ENCODE peak calls at places on chromosome 20, in seven cellular contexts. One of them, this sample, is unnamed.

GRCh38 chr20:57763235-57763595 is 53.4 kb upstream of the PMEPA1 start:
- DNase-seq in IMR-90: no peak
- DNase-seq in HepG2: no peak
- DNase-seq in H9: no peak
- DNase-seq in fibroblast of lung: no peak
- DNase-seq in MM.1S: no peak
- DNase-seq in neural progenitor cell: no peak
- DNase-seq in this sample: no peak

GRCh38 chr20:10094566-10095173 is 59.9 kb downstream of the ANKEF1 start:
- DNase-seq in IMR-90: no peak
- DNase-seq in HepG2: no peak
- DNase-seq in H9: no peak
- DNase-seq in fibroblast of lung: peak; percentile 45
- DNase-seq in MM.1S: no peak
- DNase-seq in neural progenitor cell: no peak
- DNase-seq in this sample: no peak

GRCh38 chr20:23114018-23114417 is 27.9 kb upstream of the CD93 start:
- DNase-seq in IMR-90: no peak
- DNase-seq in HepG2: no peak
- DNase-seq in H9: no peak
- DNase-seq in fibroblast of lung: no peak
- DNase-seq in MM.1S: no peak
- DNase-seq in neural progenitor cell: no peak
- DNase-seq in this sample: no peak

GRCh38 chr20:44594730-44595129 is 12.4 kb downstream of the PKIG start:
- DNase-seq in IMR-90: peak; percentile 96
- DNase-seq in HepG2: no peak
- DNase-seq in H9: no peak
- DNase-seq in fibroblast of lung: peak; percentile 53
- DNase-seq in MM.1S: no peak
- DNase-seq in neural progenitor cell: no peak
- DNase-seq in this sample: no peak

GRCh38 chr20:44109951-44110361 is 77.0 kb downstream of the JPH2 start:
- DNase-seq in IMR-90: no peak
- DNase-seq in HepG2: no peak
- DNase-seq in H9: peak; percentile 63
- DNase-seq in fibroblast of lung: no peak
- DNase-seq in MM.1S: no peak
- DNase-seq in neural progenitor cell: peak; percentile 21
- DNase-seq in this sample: no peak

GRCh38 chr20:46022411-46023147 is 6.4 kb upstream of the SLC12A5 start:
- DNase-seq in IMR-90: peak; percentile 9
- DNase-seq in HepG2: peak; percentile 52
- DNase-seq in H9: peak; percentile 78
- DNase-seq in fibroblast of lung: no peak
- DNase-seq in MM.1S: peak; percentile 49
- DNase-seq in neural progenitor cell: peak; percentile 86
- DNase-seq in this sample: peak; percentile 69

GRCh38 chr20:38633577-38634093 is 32.0 kb downstream of the ARHGAP40 start:
- DNase-seq in IMR-90: peak; percentile 20
- DNase-seq in HepG2: peak; percentile 71
- DNase-seq in H9: peak; percentile 88
- DNase-seq in fibroblast of lung: peak; percentile 28
- DNase-seq in MM.1S: peak; percentile 69
- DNase-seq in neural progenitor cell: peak; percentile 75
- DNase-seq in this sample: no peak

GRCh38 chr20:41358717-41359116 is 7.9 kb downstream of the EMILIN3 start:
- DNase-seq in IMR-90: no peak
- DNase-seq in HepG2: peak; percentile 58
- DNase-seq in H9: peak; percentile 24
- DNase-seq in fibroblast of lung: no peak
- DNase-seq in MM.1S: no peak
- DNase-seq in neural progenitor cell: no peak
- DNase-seq in this sample: no peak

GRCh38 chr20:59571591-59572314 is 32.6 kb upstream of the PHACTR3 start:
- DNase-seq in IMR-90: peak; percentile 38
- DNase-seq in HepG2: peak; percentile 51
- DNase-seq in H9: peak; percentile 81
- DNase-seq in fibroblast of lung: peak; percentile 51
- DNase-seq in MM.1S: peak; percentile 30
- DNase-seq in neural progenitor cell: peak; percentile 82
- DNase-seq in this sample: no peak

GRCh38 chr20:52540489-52540888 is 348.9 kb upstream of the ZFP64 start:
- DNase-seq in IMR-90: no peak
- DNase-seq in HepG2: no peak
- DNase-seq in H9: no peak
- DNase-seq in fibroblast of lung: no peak
- DNase-seq in MM.1S: no peak
- DNase-seq in neural progenitor cell: no peak
- DNase-seq in this sample: no peak

DNA sequence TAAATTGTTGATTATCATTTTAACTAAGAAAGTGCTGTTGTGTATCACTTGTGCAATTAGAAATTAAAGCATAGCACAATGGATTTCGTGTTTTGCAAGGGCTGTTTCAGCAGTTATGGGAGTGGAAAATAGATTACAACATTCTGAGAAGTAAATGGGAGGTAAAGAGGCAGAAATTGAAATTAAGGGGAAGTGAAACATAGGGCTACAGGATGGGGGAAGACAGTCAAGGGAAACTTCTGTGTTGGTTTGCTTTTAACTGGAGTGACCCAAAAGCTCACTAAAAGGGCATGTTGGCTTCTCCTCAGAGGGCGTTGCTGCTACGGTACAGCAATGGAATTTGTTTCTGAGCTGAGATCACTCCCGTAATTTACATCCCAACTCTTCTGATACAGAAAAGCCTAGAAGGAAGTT is 147.5 kb downstream of the BCAS1 start:
- DNase-seq in IMR-90: no peak
- DNase-seq in HepG2: no peak
- DNase-seq in H9: no peak
- DNase-seq in fibroblast of lung: no peak
- DNase-seq in MM.1S: no peak
- DNase-seq in neural progenitor cell: no peak
- DNase-seq in this sample: no peak
- H2AFZ ChIP-seq in IMR-90: no peak overlapping the region
- H2AFZ ChIP-seq in HepG2: peak overlapping the region; percentile 8
- H2AFZ ChIP-seq in H9: no peak overlapping the region
- H2AFZ ChIP-seq in fibroblast of lung: peak overlapping the region; percentile 77
- H2AFZ ChIP-seq in MM.1S: no peak overlapping the region
- H2AFZ ChIP-seq in neural progenitor cell: no peak overlapping the region
- H2AFZ ChIP-seq in this sample: peak overlapping the region; percentile 10

GRCh38 chr20:17427646-17428045 is 103.5 kb downstream of the BFSP1 start:
- DNase-seq in IMR-90: no peak
- DNase-seq in HepG2: no peak
- DNase-seq in H9: no peak
- DNase-seq in fibroblast of lung: no peak
- DNase-seq in MM.1S: no peak
- DNase-seq in neural progenitor cell: no peak
- DNase-seq in this sample: no peak

GRCh38 chr20:17437251-17437650 is 93.9 kb downstream of the BFSP1 start:
- DNase-seq in IMR-90: no peak
- DNase-seq in HepG2: no peak
- DNase-seq in H9: no peak
- DNase-seq in fibroblast of lung: no peak
- DNase-seq in MM.1S: no peak
- DNase-seq in neural progenitor cell: no peak
- DNase-seq in this sample: no peak

GRCh38 chr20:17430515-17430914 is 100.7 kb downstream of the BFSP1 start:
- DNase-seq in IMR-90: no peak
- DNase-seq in HepG2: no peak
- DNase-seq in H9: no peak
- DNase-seq in fibroblast of lung: no peak
- DNase-seq in MM.1S: no peak
- DNase-seq in neural progenitor cell: no peak
- DNase-seq in this sample: no peak

GRCh38 chr20:17436664-17437063 is 94.5 kb downstream of the BFSP1 start:
- DNase-seq in IMR-90: no peak
- DNase-seq in HepG2: no peak
- DNase-seq in H9: no peak
- DNase-seq in fibroblast of lung: no peak
- DNase-seq in MM.1S: no peak
- DNase-seq in neural progenitor cell: no peak
- DNase-seq in this sample: no peak

DNA sequence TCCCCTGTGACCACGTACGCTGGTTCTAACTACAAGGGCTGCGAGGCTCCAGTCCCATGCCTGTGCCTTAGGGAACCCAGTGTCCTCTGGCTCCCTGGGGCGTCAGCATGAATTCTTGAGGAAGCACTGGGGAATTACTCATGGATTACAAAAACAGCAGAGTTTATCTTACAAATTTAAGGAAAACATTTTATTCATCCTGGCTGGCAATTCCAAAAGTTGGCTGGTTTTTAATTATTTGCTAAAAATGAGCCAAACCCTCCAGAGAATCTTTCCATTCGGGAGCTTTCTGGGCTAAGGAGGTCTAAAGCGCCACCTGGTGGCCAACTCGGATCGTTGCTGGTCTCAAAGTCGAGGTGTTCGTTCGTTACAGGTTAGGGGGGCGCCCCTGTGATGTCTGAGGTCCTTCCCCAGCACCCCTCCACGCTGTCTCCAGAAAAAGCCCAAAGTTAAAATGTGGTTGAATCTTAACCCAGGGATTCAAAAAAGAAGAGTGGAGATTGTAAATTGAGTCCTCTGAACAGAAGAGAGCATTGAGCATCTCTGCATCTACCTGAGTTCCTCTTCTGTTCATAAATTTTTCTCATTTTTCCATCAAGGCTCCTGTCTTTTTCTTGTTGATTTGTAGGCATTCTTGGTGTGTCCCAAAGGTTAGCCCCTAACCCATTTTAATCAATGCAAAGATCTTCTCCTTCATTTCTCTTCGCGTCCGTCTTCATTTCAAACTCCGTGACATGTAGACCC is 99.4 kb downstream of the BFSP1 start:
- DNase-seq in IMR-90: peak; percentile 44
- DNase-seq in HepG2: peak; percentile 57
- DNase-seq in H9: peak; percentile 62
- DNase-seq in fibroblast of lung: peak; percentile 64
- DNase-seq in MM.1S: peak; percentile 55
- DNase-seq in neural progenitor cell: peak; percentile 77
- DNase-seq in this sample: no peak
- TF ChIP-seq CTCF in IMR-90: peak; percentile 76
- TF ChIP-seq CTCF in HepG2: peak; percentile 87
- TF ChIP-seq CTCF in H9: peak; percentile 96
- TF ChIP-seq CTCF in fibroblast of lung: peak; percentile 80
- TF ChIP-seq CTCF in MM.1S: peak; percentile 93
- TF ChIP-seq CTCF in neural progenitor cell: peak; percentile 96
- TF ChIP-seq CTCF in this sample: peak; percentile 96

GRCh38 chr20:37071481-37071911 is 24.3 kb downstream of the RBL1 start:
- DNase-seq in IMR-90: peak; percentile 67
- DNase-seq in HepG2: no peak
- DNase-seq in H9: no peak
- DNase-seq in fibroblast of lung: peak; percentile 22
- DNase-seq in MM.1S: peak; percentile 53
- DNase-seq in neural progenitor cell: no peak
- DNase-seq in this sample: no peak
- H2AFZ ChIP-seq in IMR-90: peak overlapping the region; percentile 67
- H2AFZ ChIP-seq in HepG2: no peak overlapping the region
- H2AFZ ChIP-seq in H9: no peak overlapping the region
- H2AFZ ChIP-seq in fibroblast of lung: no peak overlapping the region
- H2AFZ ChIP-seq in MM.1S: no peak overlapping the region
- H2AFZ ChIP-seq in neural progenitor cell: no peak overlapping the region
- H2AFZ ChIP-seq in this sample: no peak overlapping the region

GRCh38 chr20:48727226-48727625 is 100.6 kb downstream of the PREX1 start:
- DNase-seq in IMR-90: no peak
- DNase-seq in HepG2: no peak
- DNase-seq in H9: no peak
- DNase-seq in fibroblast of lung: no peak
- DNase-seq in MM.1S: no peak
- DNase-seq in neural progenitor cell: no peak
- DNase-seq in this sample: no peak

GRCh38 chr20:48730977-48731376 is 96.8 kb downstream of the PREX1 start:
- DNase-seq in IMR-90: no peak
- DNase-seq in HepG2: no peak
- DNase-seq in H9: no peak
- DNase-seq in fibroblast of lung: no peak
- DNase-seq in MM.1S: no peak
- DNase-seq in neural progenitor cell: no peak
- DNase-seq in this sample: no peak

GRCh38 chr20:48729538-48729937 is 98.3 kb downstream of the PREX1 start:
- DNase-seq in IMR-90: no peak
- DNase-seq in HepG2: no peak
- DNase-seq in H9: no peak
- DNase-seq in fibroblast of lung: no peak
- DNase-seq in MM.1S: no peak
- DNase-seq in neural progenitor cell: no peak
- DNase-seq in this sample: no peak

GRCh38 chr20:48725589-48725991 is 102.2 kb downstream of the PREX1 start:
- DNase-seq in IMR-90: peak; percentile 7
- DNase-seq in HepG2: no peak
- DNase-seq in H9: no peak
- DNase-seq in fibroblast of lung: peak; percentile 54
- DNase-seq in MM.1S: no peak
- DNase-seq in neural progenitor cell: no peak
- DNase-seq in this sample: no peak

GRCh38 chr20:48728042-48728837 is 99.6 kb downstream of the PREX1 start:
- DNase-seq in IMR-90: no peak
- DNase-seq in HepG2: no peak
- DNase-seq in H9: no peak
- DNase-seq in fibroblast of lung: no peak
- DNase-seq in MM.1S: no peak
- DNase-seq in neural progenitor cell: no peak
- DNase-seq in this sample: no peak
- TF ChIP-seq CTCF in IMR-90: no peak
- TF ChIP-seq CTCF in HepG2: no peak
- TF ChIP-seq CTCF in H9: no peak
- TF ChIP-seq CTCF in fibroblast of lung: no peak
- TF ChIP-seq CTCF in MM.1S: no peak
- TF ChIP-seq CTCF in neural progenitor cell: no peak
- TF ChIP-seq CTCF in this sample: no peak

This sample was measured in PC-9.